ENCODE peak calls at places on chromosomes 7 and 10, in four cellular contexts. One of them, this sample, is unnamed.

GRCh38 chr10:61992683-61993629 is 91.5 kb downstream of the ARID5B start:
- DNase-seq in neuronal stem cell: no peak
- DNase-seq in IMR-90: peak
- DNase-seq in H9: no peak
- DNase-seq in this sample: peak

GRCh38 chr7:94250984-94251383 is 143.7 kb upstream of the COL1A2 start:
- DNase-seq in neuronal stem cell: no peak
- DNase-seq in IMR-90: no peak
- DNase-seq in H9: no peak
- DNase-seq in this sample: no peak

GRCh38 chr7:16644624-16644986 is 949 bp downstream of the ANKMY2 start:
- DNase-seq in neuronal stem cell: no peak
- DNase-seq in IMR-90: peak
- DNase-seq in H9: no peak
- DNase-seq in this sample: peak

GRCh38 chr10:14447112-14447839 is 116.6 kb upstream of the FRMD4A start:
- DNase-seq in neuronal stem cell: no peak
- DNase-seq in IMR-90: no peak
- DNase-seq in H9: no peak
- DNase-seq in this sample: no peak

GRCh38 chr7:128902761-128903585 is 7.5 kb downstream of the KCP start:
- DNase-seq in neuronal stem cell: no peak
- DNase-seq in IMR-90: peak
- DNase-seq in H9: peak
- DNase-seq in this sample: peak

GRCh38 chr7:141114141-141114664 is 40.3 kb downstream of the TMEM178B start:
- DNase-seq in neuronal stem cell: no peak
- DNase-seq in IMR-90: no peak
- DNase-seq in H9: no peak
- DNase-seq in this sample: no peak

GRCh38 chr10:93993782-93994668 is at the start of gene PLCE1:
- DNase-seq in neuronal stem cell: peak
- DNase-seq in IMR-90: peak
- DNase-seq in H9: peak
- DNase-seq in this sample: peak

GRCh38 chr7:18278306-18278705 is 217.2 kb upstream of the HDAC9 start:
- DNase-seq in neuronal stem cell: no peak
- DNase-seq in IMR-90: no peak
- DNase-seq in H9: no peak
- DNase-seq in this sample: no peak

GRCh38 chr10:88582411-88582805 is 710 bp downstream of the RNLS start:
- DNase-seq in neuronal stem cell: peak
- DNase-seq in IMR-90: no peak
- DNase-seq in H9: no peak
- DNase-seq in this sample: no peak

GRCh38 chr10:123600177-123600576 is 66.0 kb upstream of the GPR26 start:
- DNase-seq in neuronal stem cell: no peak
- DNase-seq in IMR-90: no peak
- DNase-seq in H9: no peak
- DNase-seq in this sample: no peak

GRCh38 chr10:5665380-5666323 is 743 bp downstream of the ASB13 start:
- DNase-seq in neuronal stem cell: no peak
- DNase-seq in IMR-90: no peak
- DNase-seq in H9: no peak
- DNase-seq in this sample: peak

GRCh38 chr10:86535057-86535882 is 13.7 kb upstream of the WAPL start:
- DNase-seq in neuronal stem cell: no peak
- DNase-seq in IMR-90: no peak
- DNase-seq in H9: peak
- DNase-seq in this sample: peak

GRCh38 chr10:95289003-95289920 is 1.5 kb downstream of the PDLIM1 start:
- DNase-seq in neuronal stem cell: no peak
- DNase-seq in IMR-90: no peak
- DNase-seq in H9: peak
- DNase-seq in this sample: peak

GRCh38 chr10:22491480-22491879 is 146.2 kb downstream of the SPAG6 start:
- DNase-seq in neuronal stem cell: no peak
- DNase-seq in IMR-90: no peak
- DNase-seq in H9: no peak
- DNase-seq in this sample: no peak

GRCh38 chr7:128739048-128739962 is at the start of gene CALU:
- DNase-seq in neuronal stem cell: peak
- DNase-seq in IMR-90: peak
- DNase-seq in H9: peak
- DNase-seq in this sample: peak

GRCh38 chr10:113897693-113898618 is 43.5 kb downstream of the NHLRC2 start:
- DNase-seq in neuronal stem cell: no peak
- DNase-seq in IMR-90: no peak
- DNase-seq in H9: no peak
- DNase-seq in this sample: no peak

GRCh38 chr7:105826143-105826542 is 50.3 kb downstream of the ATXN7L1 start:
- DNase-seq in neuronal stem cell: no peak
- DNase-seq in IMR-90: peak
- DNase-seq in H9: no peak
- DNase-seq in this sample: peak

GRCh38 chr10:11798862-11799735 is 24.1 kb upstream of the PROSER2 start:
- DNase-seq in neuronal stem cell: no peak
- DNase-seq in IMR-90: no peak
- DNase-seq in H9: peak
- DNase-seq in this sample: no peak
- H4K91ac ChIP-seq in neuronal stem cell: no peak
- H4K91ac ChIP-seq in IMR-90: no peak
- H4K91ac ChIP-seq in H9: no peak
- H4K91ac ChIP-seq in this sample: no peak

GRCh38 chr7:41538810-41539724 is 163.8 kb downstream of the INHBA start:
- DNase-seq in neuronal stem cell: no peak
- DNase-seq in IMR-90: peak
- DNase-seq in H9: peak
- DNase-seq in this sample: no peak
- H3K4ac ChIP-seq in neuronal stem cell: no peak
- H3K4ac ChIP-seq in IMR-90: no peak
- H3K4ac ChIP-seq in H9: no peak
- H3K4ac ChIP-seq in this sample: no peak

GRCh38 chr10:125054664-125055273 is 105.6 kb downstream of the CTBP2 start:
- DNase-seq in neuronal stem cell: no peak
- DNase-seq in IMR-90: no peak
- DNase-seq in H9: no peak
- DNase-seq in this sample: peak

GRCh38 chr10:125060486-125060850 is 99.9 kb downstream of the CTBP2 start:
- DNase-seq in neuronal stem cell: no peak
- DNase-seq in IMR-90: peak
- DNase-seq in H9: no peak
- DNase-seq in this sample: no peak

GRCh38 chr10:125060038-125060437 is 100.3 kb downstream of the CTBP2 start:
- DNase-seq in neuronal stem cell: no peak
- DNase-seq in IMR-90: peak
- DNase-seq in H9: no peak
- DNase-seq in this sample: peak

GRCh38 chr10:125056161-125057132 is 103.9 kb downstream of the CTBP2 start:
- DNase-seq in neuronal stem cell: no peak
- DNase-seq in IMR-90: no peak
- DNase-seq in H9: no peak
- DNase-seq in this sample: no peak

DNA sequence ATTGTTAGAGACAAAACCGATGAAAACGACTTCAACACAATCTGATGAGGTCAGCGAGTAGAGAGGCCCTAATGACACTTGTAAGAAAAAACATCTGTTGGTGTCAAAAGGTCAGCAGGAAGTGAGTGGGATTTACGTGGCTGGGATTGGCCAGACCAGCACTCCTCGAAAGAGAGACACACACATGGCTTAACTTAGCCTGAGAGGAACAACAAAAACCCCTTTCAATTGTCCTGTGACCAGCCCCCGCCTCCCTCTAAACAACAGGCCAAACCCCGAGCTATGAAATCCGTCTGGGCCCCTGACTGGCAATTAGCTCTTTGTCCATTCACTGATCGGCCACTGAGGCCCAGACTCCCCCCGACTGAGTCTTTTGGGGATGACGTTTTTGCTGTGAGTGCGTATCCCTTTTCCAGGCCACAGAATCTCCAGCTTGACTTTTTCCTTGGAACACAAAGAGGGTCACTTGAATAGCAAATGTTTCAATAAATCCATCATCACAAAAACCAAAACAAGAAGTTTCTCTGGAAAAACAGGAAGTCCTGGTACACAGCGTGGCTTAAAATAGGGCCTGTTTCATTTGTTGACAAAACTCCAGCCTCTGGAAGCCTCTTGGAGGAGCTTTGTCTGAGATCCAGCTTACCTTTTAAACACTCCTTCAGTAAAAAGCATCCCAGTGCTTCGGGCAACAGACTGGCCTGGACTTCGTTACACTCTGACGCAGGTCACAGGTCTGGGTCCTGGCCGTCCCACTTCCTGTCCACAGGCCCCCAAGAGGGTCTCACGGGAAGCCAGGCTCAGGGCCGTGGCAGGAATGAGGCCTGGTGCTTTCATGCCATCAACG is 103.0 kb downstream of the CTBP2 start:
- DNase-seq in neuronal stem cell: peak
- DNase-seq in IMR-90: peak
- DNase-seq in H9: no peak
- DNase-seq in this sample: peak
- H4K91ac ChIP-seq in neuronal stem cell: no peak
- H4K91ac ChIP-seq in IMR-90: peak
- H4K91ac ChIP-seq in H9: no peak
- H4K91ac ChIP-seq in this sample: peak

DNA sequence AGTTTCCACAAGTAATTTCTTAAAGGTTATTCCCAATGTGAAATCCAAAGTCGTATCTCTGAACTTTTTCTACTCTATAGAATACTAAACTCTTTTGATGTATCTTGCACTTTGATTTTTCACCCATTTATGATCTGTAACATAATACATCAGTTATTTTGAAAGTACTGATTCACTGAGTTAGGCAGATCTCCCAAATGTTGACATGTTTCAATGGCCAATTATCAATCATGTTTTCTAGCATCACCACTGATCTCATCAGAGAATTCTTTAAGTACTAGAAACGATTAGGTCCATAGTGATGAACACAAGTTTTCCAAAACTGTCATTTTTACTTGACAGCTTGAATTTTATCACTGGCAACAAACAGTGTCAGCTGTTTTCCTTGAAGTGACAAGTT is 119.0 kb downstream of the ATE1 start:
- DNase-seq in neuronal stem cell: no peak
- DNase-seq in IMR-90: no peak
- DNase-seq in H9: no peak
- DNase-seq in this sample: no peak
- H3K4ac ChIP-seq in neuronal stem cell: no peak
- H3K4ac ChIP-seq in IMR-90: no peak
- H3K4ac ChIP-seq in H9: no peak
- H3K4ac ChIP-seq in this sample: no peak

GRCh38 chr7:25731881-25732240 is 420.1 kb upstream of the NFE2L3 start:
- DNase-seq in neuronal stem cell: no peak
- DNase-seq in IMR-90: no peak
- DNase-seq in H9: no peak
- DNase-seq in this sample: no peak
- H4K91ac ChIP-seq in neuronal stem cell: no peak
- H4K91ac ChIP-seq in IMR-90: no peak
- H4K91ac ChIP-seq in H9: no peak
- H4K91ac ChIP-seq in this sample: no peak

GRCh38 chr7:139361523-139361922 is 1.8 kb downstream of the LUC7L2 start:
- DNase-seq in neuronal stem cell: no peak
- DNase-seq in IMR-90: no peak
- DNase-seq in H9: no peak
- DNase-seq in this sample: no peak

GRCh38 chr7:139365336-139365735 is 5.6 kb downstream of the LUC7L2 start:
- DNase-seq in neuronal stem cell: no peak
- DNase-seq in IMR-90: no peak
- DNase-seq in H9: no peak
- DNase-seq in this sample: no peak

GRCh38 chr7:139360948-139361307 is 1.2 kb downstream of the LUC7L2 start:
- DNase-seq in neuronal stem cell: no peak
- DNase-seq in IMR-90: no peak
- DNase-seq in H9: no peak
- DNase-seq in this sample: no peak

GRCh38 chr7:139362302-139362701 is 2.6 kb downstream of the LUC7L2 start:
- DNase-seq in neuronal stem cell: no peak
- DNase-seq in IMR-90: peak
- DNase-seq in H9: no peak
- DNase-seq in this sample: no peak

DNA sequence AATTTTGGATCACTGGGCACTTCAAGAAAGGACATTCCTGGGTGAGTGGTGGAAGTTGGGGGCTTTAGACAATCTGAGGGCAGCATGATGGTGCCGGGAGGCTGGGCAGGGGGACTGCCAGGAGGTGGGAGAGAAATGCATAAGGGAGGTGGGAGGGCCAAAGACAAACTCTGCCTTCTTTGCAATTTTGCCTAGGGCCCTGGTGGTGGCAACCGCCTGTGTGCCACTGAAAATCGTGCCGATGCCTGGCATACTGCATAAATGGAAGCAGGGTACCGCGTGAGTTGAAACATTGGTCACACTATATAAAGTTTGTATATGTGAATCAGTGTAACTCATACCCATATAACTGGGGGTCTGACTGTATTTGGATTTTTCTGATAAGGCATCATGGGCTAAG is 3.3 kb downstream of the LUC7L2 start:
- DNase-seq in neuronal stem cell: no peak
- DNase-seq in IMR-90: no peak
- DNase-seq in H9: no peak
- DNase-seq in this sample: no peak
- H3K4ac ChIP-seq in neuronal stem cell: no peak
- H3K4ac ChIP-seq in IMR-90: no peak
- H3K4ac ChIP-seq in H9: no peak
- H3K4ac ChIP-seq in this sample: no peak

GRCh38 chr7:2680256-2680655 is 7.7 kb upstream of the AMZ1 start:
- DNase-seq in neuronal stem cell: no peak
- DNase-seq in IMR-90: no peak
- DNase-seq in H9: no peak
- DNase-seq in this sample: no peak
- H4K91ac ChIP-seq in neuronal stem cell: no peak
- H4K91ac ChIP-seq in IMR-90: no peak
- H4K91ac ChIP-seq in H9: no peak
- H4K91ac ChIP-seq in this sample: no peak

DNA sequence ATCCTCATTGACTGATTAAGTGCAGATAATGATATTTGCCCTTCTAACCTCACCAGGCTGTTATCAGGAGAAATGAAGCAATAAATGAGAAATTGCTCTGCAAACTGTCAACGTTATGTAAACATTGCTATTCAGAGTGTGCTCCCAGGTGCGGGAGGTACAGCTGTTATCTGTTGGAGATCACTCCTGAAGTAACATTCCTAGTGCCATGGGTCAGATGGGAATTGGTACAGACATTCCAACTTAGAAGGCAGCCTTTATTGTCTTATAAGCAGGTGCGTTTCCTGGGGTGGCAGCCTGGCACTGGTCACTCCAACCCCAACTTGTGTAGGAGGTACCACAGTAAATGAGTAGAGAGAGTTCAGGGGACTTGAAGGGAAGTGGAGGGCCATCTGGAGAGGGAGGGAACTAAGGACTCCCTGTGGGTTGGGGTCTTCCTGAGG is 36.8 kb downstream of the HK1 start:
- DNase-seq in neuronal stem cell: no peak
- DNase-seq in IMR-90: no peak
- DNase-seq in H9: no peak
- DNase-seq in this sample: no peak
- H3K4ac ChIP-seq in neuronal stem cell: no peak
- H3K4ac ChIP-seq in IMR-90: no peak
- H3K4ac ChIP-seq in H9: no peak
- H3K4ac ChIP-seq in this sample: no peak